ENCODE peak calls at places on chromosomes 1 and 21, in ten cellular contexts. A is ovary, O is H54, J is tibial nerve, I is A549, X is stomach, F is testis, K is IMR-90, Z is Peyer's patch, S is GM12892. V is an unnamed sample.

GRCh38 chr1:41560496-41560895 is 76.0 kb upstream of the EDN2 start:
- DNase-seq in A (no peak), O (no peak), J (no peak), I (no peak), X (no peak), F (no peak), K (no peak), Z (no peak), S (no peak), V (no peak)

GRCh38 chr21:45341779-45342178 is 54.1 kb upstream of the POFUT2 start:
- DNase-seq in A (no peak), O (no peak), J (no peak), I (no peak), X (no peak), F (no peak), K (no peak), Z (no peak), S (no peak), V (no peak)

GRCh38 chr1:27979151-27979858 is 19.5 kb downstream of the XKR8 start:
- DNase-seq in A (no peak), O (no peak), J (peak), I (peak), X (no peak), F (no peak), K (peak), Z (no peak), S (no peak), V (peak)

GRCh38 chr1:198934901-198935301 is 296.1 kb downstream of the PTPRC start:
- DNase-seq in A (no peak), O (no peak), J (no peak), I (no peak), X (no peak), F (no peak), K (peak), Z (no peak), S (no peak), V (peak)

GRCh38 chr1:229440821-229441537 is 7.1 kb upstream of the ACTA1 start:
- DNase-seq in A (no peak), O (peak), J (no peak), I (no peak), X (no peak), F (no peak), K (peak), Z (no peak), S (no peak), V (no peak)

GRCh38 chr1:65440915-65441314 is 20.4 kb downstream of the LEPR start:
- DNase-seq in A (no peak), O (no peak), J (no peak), I (no peak), X (no peak), F (no peak), K (no peak), Z (no peak), S (no peak), V (no peak)

GRCh38 chr1:85240174-85240601 is 19.3 kb downstream of the C1orf52 start:
- DNase-seq in A (no peak), O (no peak), J (no peak), I (no peak), X (no peak), F (no peak), K (peak), Z (no peak), S (no peak), V (peak)

GRCh38 chr1:86395771-86396502 is at the start of gene ODF2L:
- DNase-seq in A (peak), O (peak), J (peak), I (peak), X (peak), F (peak), K (peak), Z (peak), S (peak), V (peak)

GRCh38 chr1:199123615-199124014 is 484.8 kb downstream of the PTPRC start:
- DNase-seq in A (no peak), O (no peak), J (no peak), I (no peak), X (no peak), F (no peak), K (peak), Z (no peak), S (no peak), V (no peak)

GRCh38 chr1:97340951-97341350 is 579.9 kb downstream of the DPYD start:
- DNase-seq in A (no peak), O (no peak), J (no peak), I (no peak), X (no peak), F (no peak), K (peak), Z (no peak), S (no peak), V (no peak)

GRCh38 chr1:6724517-6725141 is 23.0 kb upstream of the DNAJC11 start:
- DNase-seq in A (no peak), O (peak), J (no peak), I (peak), X (no peak), F (no peak), K (peak), Z (no peak), S (no peak), V (no peak)

GRCh38 chr1:74652711-74653131 is 20.9 kb downstream of the ERICH3 start:
- DNase-seq in A (no peak), O (peak), J (no peak), I (no peak), X (no peak), F (no peak), K (peak), Z (no peak), S (no peak), V (no peak)

GRCh38 chr21:43627527-43627926 is 31.8 kb downstream of the HSF2BP start:
- DNase-seq in A (no peak), O (no peak), J (no peak), I (no peak), X (no peak), F (no peak), K (no peak), Z (no peak), S (no peak), V (no peak)

GRCh38 chr1:210446479-210446878 is 117.8 kb downstream of the HHAT start:
- DNase-seq in A (no peak), O (peak), J (no peak), I (no peak), X (no peak), F (no peak), K (peak), Z (no peak), S (no peak), V (no peak)

GRCh38 chr1:204685236-204686006 is at the start of gene LRRN2:
- DNase-seq in A (peak), O (no peak), J (no peak), I (peak), X (no peak), F (peak), K (no peak), Z (peak), S (no peak), V (peak)

GRCh38 chr1:91777196-91777595 is 108.8 kb downstream of the TGFBR3 start:
- DNase-seq in A (no peak), O (no peak), J (no peak), I (no peak), X (no peak), F (no peak), K (no peak), Z (no peak), S (no peak), V (no peak)

GRCh38 chr1:197788741-197789476 is 13.6 kb upstream of the DENND1B start:
- DNase-seq in A (no peak), O (no peak), J (no peak), I (no peak), X (no peak), F (no peak), K (no peak), Z (no peak), S (no peak), V (no peak)

GRCh38 chr1:3922851-3923250 is 22.8 kb upstream of the C1orf174 start:
- DNase-seq in A (no peak), O (no peak), J (no peak), I (no peak), X (no peak), F (no peak), K (no peak), Z (no peak), S (no peak), V (no peak)

DNA sequence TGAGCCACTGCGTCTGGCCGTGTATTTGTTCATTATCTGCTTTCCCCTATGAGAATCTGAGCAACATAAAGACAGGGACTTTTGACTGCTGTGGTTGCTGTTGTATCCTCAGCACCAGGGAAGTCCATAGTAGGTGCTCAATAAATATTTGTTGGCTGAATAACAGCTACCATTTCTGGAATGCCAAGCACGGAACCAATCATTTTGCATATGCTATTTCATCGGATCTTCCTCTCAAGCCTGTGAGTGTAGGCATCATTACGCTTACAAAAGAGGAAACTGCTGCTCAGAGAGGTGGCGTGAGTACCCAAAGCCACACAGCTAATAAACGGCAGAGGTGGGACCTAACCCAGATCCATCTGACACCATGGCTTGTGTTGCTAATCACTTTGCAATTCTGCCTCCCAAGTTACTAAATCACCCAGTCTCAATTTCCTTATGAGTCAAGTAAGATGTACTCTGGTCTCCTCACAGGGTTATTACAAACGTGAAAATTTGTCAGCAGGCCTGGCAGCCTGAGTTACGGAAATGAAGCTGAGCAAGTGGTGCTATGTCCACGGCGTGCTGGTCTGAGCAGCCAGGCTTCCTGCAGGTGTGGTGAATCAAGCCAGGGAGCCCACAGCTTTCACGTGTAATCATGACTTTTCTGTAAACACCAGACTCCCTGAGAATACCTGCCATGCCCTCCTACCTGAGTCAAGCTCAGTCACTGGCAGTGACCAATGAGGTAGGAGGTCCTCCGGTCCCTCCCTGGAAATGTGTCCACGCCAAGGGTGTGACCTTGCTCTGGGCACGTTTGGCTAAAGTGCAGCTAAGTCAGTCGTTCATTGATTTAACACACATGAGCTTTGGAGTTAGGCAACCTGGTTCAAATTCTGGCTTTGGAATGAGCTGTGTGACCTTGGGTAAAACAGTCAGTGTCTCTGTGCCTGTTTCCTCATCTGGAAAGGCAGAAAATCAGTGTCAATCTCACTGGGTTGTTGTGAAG is 4.8 kb upstream of the RHCE start:
- DNase-seq in A (no peak), O (no peak), J (no peak), I (no peak), X (peak), F (no peak), K (peak), Z (peak), S (no peak), V (no peak)
- TF ChIP-seq POLR2A in A (no peak), O (no peak), J (no peak), I (no peak), X (no peak), F (no peak), K (no peak), Z (no peak), S (no peak), V (no peak)

DNA sequence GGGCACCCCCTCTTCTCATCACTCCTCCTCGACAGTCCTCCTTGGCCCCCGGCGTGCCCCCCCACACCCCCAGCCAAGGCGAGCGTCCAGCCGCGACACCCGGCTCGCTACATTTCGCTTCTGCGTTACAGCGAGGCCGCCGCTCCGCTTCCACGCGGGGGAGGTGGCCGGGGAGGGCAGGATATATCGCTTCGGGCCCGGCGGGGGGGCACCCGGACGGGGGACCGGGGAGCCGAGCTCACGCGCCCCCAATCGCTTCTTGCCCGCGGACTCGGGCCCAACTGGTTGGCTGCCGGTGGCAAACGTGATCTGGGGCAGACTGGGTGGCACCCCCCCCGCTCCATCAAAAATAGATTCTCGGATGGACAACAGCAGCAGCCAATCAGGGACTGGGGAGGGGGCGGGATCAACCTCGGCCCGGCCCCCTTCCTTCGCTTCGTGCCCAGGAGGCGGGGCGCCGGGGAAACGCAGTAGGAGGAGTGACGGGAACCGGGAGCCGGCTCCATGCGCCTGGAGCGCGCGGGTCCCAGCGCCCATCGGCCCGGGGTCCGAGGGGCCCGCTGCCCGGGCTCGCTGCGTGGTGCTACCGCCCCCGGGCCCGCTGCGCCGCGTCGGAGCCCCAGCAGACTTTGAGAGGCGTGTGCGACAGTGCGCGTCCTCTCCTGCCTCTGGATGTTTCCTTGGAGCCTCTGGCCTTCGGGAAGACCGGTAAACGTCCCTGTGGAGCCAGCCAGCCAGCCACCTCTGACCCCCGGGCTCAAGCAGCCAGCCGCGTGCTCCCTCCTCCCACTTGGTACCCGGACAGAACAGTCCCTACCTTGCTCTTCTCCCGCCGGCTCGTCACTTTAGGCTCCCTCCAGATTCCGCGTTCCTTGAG is at the start of gene SLC41A1:
- DNase-seq in A (peak), O (peak), J (peak), I (peak), X (peak), F (peak), K (peak), Z (peak), S (peak), V (peak)
- TF ChIP-seq POLR2A in A (peak), O (peak), J (peak), I (peak), X (peak), F (peak), K (peak), Z (peak), S (no peak), V (peak)

DNA sequence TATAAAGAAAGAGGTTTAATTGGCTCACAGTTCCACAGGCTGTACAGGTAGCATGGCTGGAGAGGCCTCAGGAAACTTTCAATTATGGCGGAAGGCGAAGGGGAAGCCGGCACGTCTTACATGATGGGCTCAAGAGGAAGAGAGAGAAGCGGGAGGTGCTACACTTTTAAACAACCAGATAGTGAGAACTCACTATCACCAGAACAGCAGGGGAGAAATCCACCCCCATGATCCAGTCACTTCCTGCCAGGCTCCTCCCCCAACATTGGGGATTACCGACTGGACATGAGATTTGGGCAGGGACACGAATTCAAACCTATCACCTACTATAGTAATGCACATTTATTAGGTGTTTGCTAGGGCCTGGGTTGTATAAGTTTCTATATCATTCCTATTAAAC is 117.8 kb downstream of the ZMYM4 start:
- DNase-seq in A (no peak), O (no peak), J (no peak), I (no peak), X (no peak), F (no peak), K (no peak), Z (no peak), S (no peak), V (no peak)
- TF ChIP-seq POLR2A in A (no peak), O (no peak), J (no peak), I (no peak), X (no peak), F (no peak), K (no peak), Z (no peak), S (no peak), V (no peak)

GRCh38 chr1:110975265-110975664 is 11.5 kb upstream of the LRIF1 start:
- DNase-seq in A (no peak), O (no peak), J (no peak), I (no peak), X (no peak), F (no peak), K (no peak), Z (no peak), S (no peak), V (no peak)

GRCh38 chr1:110979154-110979553 is 15.4 kb upstream of the LRIF1 start:
- DNase-seq in A (no peak), O (no peak), J (no peak), I (no peak), X (no peak), F (no peak), K (no peak), Z (no peak), S (no peak), V (no peak)

GRCh38 chr1:110976089-110976488 is 12.4 kb upstream of the LRIF1 start:
- DNase-seq in A (no peak), O (no peak), J (no peak), I (no peak), X (no peak), F (no peak), K (peak), Z (no peak), S (no peak), V (no peak)
- TF ChIP-seq POLR2A in A (no peak), O (no peak), J (no peak), I (no peak), X (no peak), F (no peak), K (no peak), Z (no peak), S (no peak), V (no peak)

DNA sequence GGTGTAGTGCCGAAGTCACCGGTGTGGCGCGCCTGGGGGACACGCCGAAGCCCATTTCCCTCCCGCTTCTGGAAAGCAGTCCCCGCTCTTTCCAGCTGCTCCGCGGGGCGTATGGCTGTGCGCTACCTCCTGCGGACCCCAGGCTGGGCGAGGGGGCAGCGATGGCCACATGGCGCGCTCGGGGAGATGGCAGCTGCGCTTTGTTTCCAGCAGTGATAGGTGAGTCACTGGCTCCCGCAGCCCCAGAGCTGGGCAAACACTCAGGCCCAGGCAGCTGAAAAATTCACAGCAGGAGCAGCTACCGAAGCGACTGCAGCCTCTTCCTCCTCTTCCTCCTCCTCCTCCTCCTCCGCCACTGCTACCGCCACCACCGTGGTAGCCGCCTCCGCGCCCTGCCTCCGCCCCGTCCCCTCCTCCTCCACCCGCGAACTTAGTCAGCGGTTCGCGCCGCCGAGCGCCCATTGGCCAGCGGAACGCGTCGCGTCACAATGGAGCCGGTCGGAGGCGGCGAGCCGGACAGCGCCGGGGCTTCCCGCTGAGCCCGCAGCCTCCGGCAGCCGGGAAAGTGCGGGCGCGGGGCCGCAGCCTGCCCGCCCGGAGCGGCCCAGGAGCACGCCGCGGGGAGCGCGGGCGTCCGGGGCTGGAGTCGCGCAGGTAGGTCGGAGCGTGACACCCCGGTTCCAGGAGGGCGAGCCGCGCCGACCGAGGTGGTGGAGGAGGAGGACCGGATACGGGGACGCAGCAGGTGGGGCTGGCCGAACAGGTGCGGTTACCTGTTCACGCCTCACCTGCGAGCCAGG is at the start of gene LRRC8B:
- DNase-seq in A (peak), O (peak), J (peak), I (peak), X (peak), F (peak), K (peak), Z (peak), S (peak), V (peak)
- TF ChIP-seq POLR2A in A (peak), O (peak), J (peak), I (peak), X (peak), F (no peak), K (no peak), Z (peak), S (peak), V (peak)

GRCh38 chr1:59063501-59063900 is 233.4 kb upstream of the FGGY start:
- DNase-seq in A (no peak), O (no peak), J (no peak), I (no peak), X (no peak), F (no peak), K (no peak), Z (no peak), S (no peak), V (no peak)

GRCh38 chr1:59064592-59064991 is 232.3 kb upstream of the FGGY start:
- DNase-seq in A (no peak), O (no peak), J (no peak), I (no peak), X (no peak), F (no peak), K (no peak), Z (no peak), S (no peak), V (no peak)

GRCh38 chr1:59058681-59059441 is 238.0 kb upstream of the FGGY start:
- DNase-seq in A (no peak), O (no peak), J (no peak), I (no peak), X (no peak), F (peak), K (no peak), Z (no peak), S (no peak), V (no peak)

GRCh38 chr1:59062743-59063142 is 234.2 kb upstream of the FGGY start:
- DNase-seq in A (no peak), O (no peak), J (no peak), I (no peak), X (peak), F (peak), K (peak), Z (no peak), S (no peak), V (peak)

GRCh38 chr1:59061876-59062275 is 235.0 kb upstream of the FGGY start:
- DNase-seq in A (peak), O (no peak), J (peak), I (no peak), X (no peak), F (peak), K (peak), Z (no peak), S (no peak), V (no peak)
- TF ChIP-seq POLR2A in A (peak), O (no peak), J (peak), I (no peak), X (no peak), F (no peak), K (no peak), Z (no peak), S (no peak), V (no peak)

GRCh38 chr21:42388740-42389448 is 7.0 kb downstream of the TMPRSS3 start:
- DNase-seq in A (no peak), O (no peak), J (no peak), I (no peak), X (peak), F (no peak), K (no peak), Z (peak), S (no peak), V (no peak)
- TF ChIP-seq POLR2A in A (no peak), O (no peak), J (no peak), I (no peak), X (no peak), F (no peak), K (no peak), Z (no peak), S (no peak), V (no peak)

GRCh38 chr1:18363436-18363835 is 117.3 kb upstream of the KLHDC7A start:
- DNase-seq in A (no peak), O (no peak), J (no peak), I (no peak), X (no peak), F (no peak), K (no peak), Z (no peak), S (no peak), V (no peak)
- TF ChIP-seq POLR2A in A (no peak), O (no peak), J (no peak), I (no peak), X (no peak), F (no peak), K (no peak), Z (no peak), S (no peak), V (no peak)

GRCh38 chr1:68232354-68233148 is at the start of gene WLS:
- DNase-seq in A (peak), O (peak), J (peak), I (peak), X (peak), F (peak), K (peak), Z (peak), S (no peak), V (no peak)
- TF ChIP-seq POLR2A in A (peak), O (peak), J (peak), I (no peak), X (peak), F (no peak), K (peak), Z (peak), S (no peak), V (no peak)

GRCh38 chr1:16012590-16013219 is 5.1 kb downstream of the HSPB7 start:
- DNase-seq in A (peak), O (peak), J (peak), I (peak), X (peak), F (peak), K (peak), Z (peak), S (no peak), V (peak)
- TF ChIP-seq POLR2A in A (no peak), O (no peak), J (no peak), I (no peak), X (no peak), F (no peak), K (no peak), Z (no peak), S (no peak), V (no peak)